ENCODE peak calls at places on chromosomes 12 and 14, in ten cellular contexts. V is T-helper 17 cell, U is A673, M is cardiac muscle cell, X is heart right ventricle, C is esophagus squamous epithelium, Q is adipocyte, S is WERI-Rb-1, R is psoas muscle, A is IMR-90. B is an unnamed sample. For H3K9me3, the result is how much of the 10 kb centered on the place peaks cover.

GRCh38 chr12:104953323-104953722 is 4.8 kb downstream of the SLC41A2 start:
- DNase-seq in V (no peak), U (no peak), M (no peak), X (no peak), C (no peak), Q (no peak), S (no peak), R (no peak), A (no peak), B (no peak)

GRCh38 chr12:105352940-105353635 is 22.6 kb downstream of the C12orf75 start:
- DNase-seq in V (no peak), U (no peak), M (no peak), X (no peak), C (no peak), Q (no peak), S (no peak), R (no peak), A (no peak), B (no peak)

GRCh38 chr12:31259136-31259881 is 66.6 kb downstream of the SINHCAF start:
- DNase-seq in V (no peak), U (no peak), M (no peak), X (no peak), C (no peak), Q (no peak), S (no peak), R (no peak), A (no peak), B (no peak)

GRCh38 chr14:23352506-23353432 is at the start of gene SLC22A17:
- DNase-seq in V (peak), U (peak), M (peak), X (peak), C (no peak), Q (peak), S (peak), R (peak), A (peak), B (peak)

GRCh38 chr14:89351364-89351957 is 65.6 kb downstream of the FOXN3 start:
- DNase-seq in V (no peak), U (peak), M (peak), X (no peak), C (no peak), Q (peak), S (no peak), R (no peak), A (peak), B (no peak)

GRCh38 chr12:29225834-29226233 is 76.8 kb downstream of the FAR2 start:
- DNase-seq in V (no peak), U (no peak), M (no peak), X (no peak), C (no peak), Q (no peak), S (no peak), R (no peak), A (no peak), B (no peak)

GRCh38 chr12:113405687-113406086 is 2.0 kb upstream of the SDS start:
- DNase-seq in V (no peak), U (no peak), M (no peak), X (no peak), C (no peak), Q (no peak), S (no peak), R (no peak), A (no peak), B (no peak)

GRCh38 chr12:32834122-32834521 is 62.5 kb downstream of the PKP2 start:
- DNase-seq in V (no peak), U (no peak), M (no peak), X (no peak), C (no peak), Q (no peak), S (no peak), R (no peak), A (no peak), B (no peak)

GRCh38 chr14:46368275-46368674 is 283.3 kb downstream of the RPL10L start:
- DNase-seq in V (no peak), U (no peak), M (no peak), X (no peak), C (no peak), Q (no peak), S (peak), R (no peak), A (no peak), B (no peak)

GRCh38 chr14:82153689-82154088 is 620.0 kb upstream of the SEL1L start:
- DNase-seq in V (no peak), U (no peak), M (no peak), X (no peak), C (no peak), Q (no peak), S (no peak), R (no peak), A (no peak), B (no peak)

GRCh38 chr14:52067873-52068740 is 752 bp downstream of the NID2 start:
- DNase-seq in V (no peak), U (peak), M (peak), X (peak), C (no peak), Q (peak), S (peak), R (peak), A (peak), B (no peak)

GRCh38 chr12:79935624-79936040 is 735 bp upstream of the PPP1R12A start:
- DNase-seq in V (no peak), U (peak), M (peak), X (no peak), C (no peak), Q (no peak), S (peak), R (no peak), A (peak), B (no peak)

GRCh38 chr14:80344208-80344607 is 132.9 kb upstream of the DIO2 start:
- DNase-seq in V (no peak), U (no peak), M (no peak), X (no peak), C (no peak), Q (no peak), S (no peak), R (no peak), A (no peak), B (no peak)

GRCh38 chr12:95977764-95978305 is 18.3 kb downstream of the HAL start:
- DNase-seq in V (no peak), U (no peak), M (no peak), X (no peak), C (no peak), Q (no peak), S (no peak), R (no peak), A (no peak), B (no peak)

GRCh38 chr14:99148131-99148530 is 123.9 kb downstream of the BCL11B start:
- DNase-seq in V (no peak), U (no peak), M (no peak), X (no peak), C (no peak), Q (no peak), S (no peak), R (no peak), A (no peak), B (no peak)

GRCh38 chr14:52015411-52016030 is 26.2 kb downstream of the RTRAF start:
- DNase-seq in V (no peak), U (peak), M (peak), X (no peak), C (no peak), Q (no peak), S (peak), R (no peak), A (peak), B (no peak)

GRCh38 chr14:38255673-38256357 is at the start of gene CLEC14A:
- DNase-seq in V (no peak), U (no peak), M (peak), X (peak), C (no peak), Q (no peak), S (no peak), R (peak), A (no peak), B (no peak)

GRCh38 chr12:89067436-89067835 is 284.9 kb downstream of the DUSP6 start:
- DNase-seq in V (no peak), U (no peak), M (no peak), X (no peak), C (no peak), Q (peak), S (no peak), R (no peak), A (peak), B (no peak)

GRCh38 chr14:102629700-102630365 is 37.4 kb downstream of the RCOR1 start:
- DNase-seq in V (no peak), U (no peak), M (peak), X (no peak), C (no peak), Q (no peak), S (no peak), R (no peak), A (peak), B (no peak)

DNA sequence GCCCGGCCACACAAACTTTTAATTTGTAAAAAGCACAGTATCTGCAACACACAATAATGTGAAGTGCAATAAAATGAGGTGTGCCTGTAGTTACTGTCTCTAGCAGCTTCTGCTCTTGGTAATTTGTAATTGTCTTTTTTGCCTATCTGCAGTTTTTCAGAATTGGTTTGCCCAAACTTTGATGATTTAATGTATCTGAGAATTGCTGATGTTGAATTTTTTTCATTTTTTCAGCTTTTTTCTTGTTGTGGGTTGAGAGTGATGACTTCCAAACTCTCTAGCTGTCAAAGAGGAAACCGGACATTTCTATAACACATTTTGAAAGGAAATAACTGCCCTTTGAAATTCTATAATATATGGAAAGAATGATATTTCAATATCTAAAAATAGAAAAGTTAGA is 236.9 kb downstream of the RERGL start:
- DNase-seq in V (no peak), U (no peak), M (no peak), X (no peak), C (no peak), Q (no peak), S (no peak), R (no peak), A (no peak), B (no peak)
- H3K9me3 ChIP-seq in V (under half), U (under half), M (under half), X (under half), C (under half), Q (under half), S (under half), R (under half), A (under half), B (under half)

GRCh38 chr14:65509842-65510241 is 97.3 kb downstream of the FUT8 start:
- DNase-seq in V (no peak), U (no peak), M (no peak), X (no peak), C (no peak), Q (no peak), S (no peak), R (no peak), A (no peak), B (no peak)
- H3K9me3 ChIP-seq in V (under half), U (under half), M (under half), X (under half), C (under half), Q (under half), S (under half), R (under half), A (under half), B (under half)

GRCh38 chr12:133202493-133203343 is 21.4 kb downstream of the ZNF268 start:
- DNase-seq in V (no peak), U (no peak), M (no peak), X (no peak), C (no peak), Q (no peak), S (no peak), R (no peak), A (no peak), B (no peak)
- H3K9me3 ChIP-seq in V (half or more), U (half or more), M (under half), X (half or more), C (under half), Q (half or more), S (half or more), R (half or more), A (half or more), B (half or more)

DNA sequence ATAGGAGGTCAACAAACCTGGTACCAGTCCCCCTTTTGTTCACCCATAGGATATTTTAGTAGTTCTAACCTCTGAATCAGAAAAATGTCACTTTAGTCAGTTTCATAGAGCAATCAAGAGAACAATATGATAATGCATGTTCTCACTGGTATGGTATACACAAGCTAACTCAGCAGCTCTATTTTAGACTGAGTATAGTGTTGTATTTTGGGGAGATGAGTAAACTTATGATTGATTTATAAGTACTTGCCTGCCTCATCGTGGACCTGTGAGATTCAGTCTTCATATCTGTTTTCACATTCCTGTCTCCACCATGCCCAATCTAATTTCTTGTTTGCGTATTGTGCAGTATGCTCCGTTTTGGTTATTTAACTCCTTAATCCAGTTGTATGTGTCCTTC is 20.9 kb downstream of the COX16 start:
- DNase-seq in V (no peak), U (no peak), M (no peak), X (no peak), C (no peak), Q (no peak), S (no peak), R (no peak), A (no peak), B (no peak)
- H3K9me3 ChIP-seq in V (under half), U (under half), M (under half), X (under half), C (under half), Q (under half), S (under half), R (under half), A (under half), B (under half)

GRCh38 chr14:105933238-105933637 is 406.9 kb downstream of the TMEM121 start:
- DNase-seq in V (no peak), U (no peak), M (no peak), X (no peak), C (no peak), Q (no peak), S (no peak), R (no peak), A (no peak), B (no peak)

GRCh38 chr14:105931808-105932483 is 405.6 kb downstream of the TMEM121 start:
- DNase-seq in V (no peak), U (no peak), M (no peak), X (no peak), C (no peak), Q (no peak), S (no peak), R (peak), A (no peak), B (no peak)

GRCh38 chr14:105937253-105938054 is 411.1 kb downstream of the TMEM121 start:
- DNase-seq in V (no peak), U (no peak), M (no peak), X (no peak), C (no peak), Q (no peak), S (no peak), R (no peak), A (no peak), B (peak)

GRCh38 chr14:105938055-105938863 is 411.9 kb downstream of the TMEM121 start:
- DNase-seq in V (no peak), U (no peak), M (no peak), X (no peak), C (no peak), Q (no peak), S (no peak), R (no peak), A (no peak), B (no peak)

GRCh38 chr14:105935384-105935783 is 409.0 kb downstream of the TMEM121 start:
- DNase-seq in V (no peak), U (no peak), M (no peak), X (no peak), C (no peak), Q (no peak), S (no peak), R (no peak), A (no peak), B (no peak)
- H3K9me3 ChIP-seq in V (under half), U (under half), M (under half), X (under half), C (under half), Q (under half), S (under half), R (under half), A (under half), B (under half)

DNA sequence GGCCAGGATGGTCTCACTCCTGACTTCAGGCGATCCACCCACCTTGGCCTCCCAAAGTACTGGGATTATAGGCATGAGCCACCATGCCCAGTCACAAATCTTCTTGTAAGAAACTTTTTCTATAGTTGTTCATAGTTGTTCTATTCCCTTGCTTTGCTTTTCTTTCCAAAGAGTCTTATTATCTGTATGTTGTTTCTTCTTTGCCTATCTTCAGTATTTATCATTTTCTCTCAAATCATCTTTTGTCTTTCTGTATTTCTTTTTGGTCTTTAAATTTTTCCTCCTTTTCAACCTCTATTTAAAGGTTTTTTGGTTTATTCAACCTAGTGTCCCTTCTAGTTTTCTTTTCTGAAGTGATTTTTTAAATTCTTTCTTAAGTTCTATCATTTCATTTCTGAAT is 68.7 kb downstream of the LRP6 start:
- DNase-seq in V (no peak), U (no peak), M (no peak), X (no peak), C (no peak), Q (no peak), S (no peak), R (no peak), A (no peak), B (no peak)
- H3K9me3 ChIP-seq in V (under half), U (under half), M (under half), X (under half), C (under half), Q (under half), S (under half), R (under half), A (under half), B (under half)

GRCh38 chr12:131327521-131328488 is 374.1 kb downstream of the ADGRD1 start:
- DNase-seq in V (no peak), U (peak), M (no peak), X (no peak), C (no peak), Q (no peak), S (no peak), R (no peak), A (no peak), B (peak)

GRCh38 chr12:131318045-131318685 is 364.5 kb downstream of the ADGRD1 start:
- DNase-seq in V (no peak), U (no peak), M (no peak), X (no peak), C (no peak), Q (no peak), S (no peak), R (no peak), A (no peak), B (no peak)

GRCh38 chr12:131323879-131324278 is 370.2 kb downstream of the ADGRD1 start:
- DNase-seq in V (no peak), U (no peak), M (no peak), X (no peak), C (no peak), Q (no peak), S (no peak), R (no peak), A (no peak), B (no peak)

DNA sequence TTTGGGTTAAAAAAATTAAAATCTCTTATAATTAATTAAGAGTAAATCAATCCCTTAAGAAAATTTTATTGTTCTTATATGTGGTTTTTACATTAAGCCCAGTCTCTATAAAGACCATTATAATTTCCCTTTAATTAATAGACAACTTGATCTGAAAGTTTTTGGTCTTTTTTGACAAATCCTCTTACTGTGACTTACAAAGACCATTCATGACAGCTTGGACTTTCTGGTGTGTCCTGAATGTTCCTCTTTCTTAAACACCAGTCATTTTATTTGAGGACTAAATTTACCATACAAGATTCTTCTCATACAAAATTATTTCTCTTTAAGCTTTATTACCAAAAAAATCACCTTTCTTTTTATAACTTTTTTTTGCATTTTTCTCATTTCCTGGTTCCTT is 368.3 kb downstream of the ADGRD1 start:
- DNase-seq in V (no peak), U (no peak), M (no peak), X (no peak), C (no peak), Q (no peak), S (no peak), R (no peak), A (no peak), B (no peak)
- H3K9me3 ChIP-seq in V (under half), U (under half), M (under half), X (under half), C (under half), Q (under half), S (under half), R (under half), A (under half), B (under half)

GRCh38 chr12:130621696-130622298 is 94.3 kb downstream of the RIMBP2 start:
- DNase-seq in V (no peak), U (no peak), M (no peak), X (no peak), C (no peak), Q (no peak), S (no peak), R (no peak), A (no peak), B (no peak)
- H3K9me3 ChIP-seq in V (under half), U (under half), M (under half), X (under half), C (under half), Q (under half), S (under half), R (under half), A (under half), B (under half)

B was measured in ascending aorta.